ENCODE peak calls at places on chromosomes 7 and 10, in five cellular contexts. One of them, this sample, is unnamed.

GRCh38 chr7:123637203-123637602 is 18.5 kb upstream of the LMOD2 start:
- DNase-seq in gastrocnemius medialis: no peak
- DNase-seq in CD8-positive, alpha-beta memory T cell: no peak
- DNase-seq in H1: no peak
- DNase-seq in heart right ventricle: no peak
- DNase-seq in this sample: no peak

GRCh38 chr7:33892945-33893344 is 12.4 kb upstream of the BMPER start:
- DNase-seq in H1: no peak
- DNase-seq in CD8-positive, alpha-beta memory T cell: no peak
- DNase-seq in heart right ventricle: no peak
- DNase-seq in gastrocnemius medialis: no peak
- DNase-seq in this sample: no peak

GRCh38 chr7:157857578-157858075 is 520.8 kb downstream of the DNAJB6 start:
- DNase-seq in gastrocnemius medialis: no peak
- DNase-seq in H1: no peak
- DNase-seq in CD8-positive, alpha-beta memory T cell: no peak
- DNase-seq in heart right ventricle: no peak
- DNase-seq in this sample: no peak

GRCh38 chr7:32347244-32347828 is 142.8 kb downstream of the LSM5 start:
- DNase-seq in gastrocnemius medialis: no peak
- DNase-seq in CD8-positive, alpha-beta memory T cell: no peak
- DNase-seq in heart right ventricle: peak
- DNase-seq in H1: no peak
- DNase-seq in this sample: no peak

GRCh38 chr10:84172435-84173356 is 905 bp upstream of the GPR15LG start:
- DNase-seq in CD8-positive, alpha-beta memory T cell: no peak
- DNase-seq in gastrocnemius medialis: no peak
- DNase-seq in heart right ventricle: no peak
- DNase-seq in H1: no peak
- DNase-seq in this sample: no peak

GRCh38 chr10:11224792-11225448 is 207.2 kb downstream of the CELF2 start:
- DNase-seq in gastrocnemius medialis: no peak
- DNase-seq in heart right ventricle: peak
- DNase-seq in H1: no peak
- DNase-seq in CD8-positive, alpha-beta memory T cell: no peak
- DNase-seq in this sample: no peak

GRCh38 chr10:95741807-95742528 is 14.0 kb upstream of the ENTPD1 start:
- DNase-seq in CD8-positive, alpha-beta memory T cell: no peak
- DNase-seq in H1: no peak
- DNase-seq in gastrocnemius medialis: no peak
- DNase-seq in heart right ventricle: peak
- DNase-seq in this sample: no peak

GRCh38 chr7:113197274-113197673 is 78.9 kb upstream of the SMIM30 start:
- DNase-seq in CD8-positive, alpha-beta memory T cell: no peak
- DNase-seq in H1: no peak
- DNase-seq in gastrocnemius medialis: no peak
- DNase-seq in heart right ventricle: no peak
- DNase-seq in this sample: no peak

GRCh38 chr7:128726031-128726430 is 13.1 kb upstream of the CALU start:
- DNase-seq in H1: no peak
- DNase-seq in heart right ventricle: no peak
- DNase-seq in CD8-positive, alpha-beta memory T cell: no peak
- DNase-seq in gastrocnemius medialis: no peak
- DNase-seq in this sample: no peak

GRCh38 chr10:80545258-80545881 is 7.7 kb downstream of the SH2D4B start:
- DNase-seq in H1: no peak
- DNase-seq in heart right ventricle: no peak
- DNase-seq in gastrocnemius medialis: no peak
- DNase-seq in CD8-positive, alpha-beta memory T cell: no peak
- DNase-seq in this sample: no peak

GRCh38 chr10:48682265-48682664 is 2.4 kb upstream of the WDFY4 start:
- DNase-seq in CD8-positive, alpha-beta memory T cell: no peak
- DNase-seq in heart right ventricle: no peak
- DNase-seq in gastrocnemius medialis: no peak
- DNase-seq in H1: no peak
- DNase-seq in this sample: no peak

GRCh38 chr7:37732253-37732652 is 48.7 kb downstream of the GPR141 start:
- DNase-seq in gastrocnemius medialis: peak
- DNase-seq in CD8-positive, alpha-beta memory T cell: no peak
- DNase-seq in heart right ventricle: peak
- DNase-seq in H1: peak
- DNase-seq in this sample: no peak

GRCh38 chr7:47480576-47481538 is 101.1 kb downstream of the TNS3 start:
- DNase-seq in gastrocnemius medialis: no peak
- DNase-seq in H1: peak
- DNase-seq in heart right ventricle: no peak
- DNase-seq in CD8-positive, alpha-beta memory T cell: no peak
- DNase-seq in this sample: no peak

GRCh38 chr10:6282454-6282958 is 79.8 kb downstream of the PFKFB3 start:
- DNase-seq in heart right ventricle: no peak
- DNase-seq in CD8-positive, alpha-beta memory T cell: no peak
- DNase-seq in gastrocnemius medialis: no peak
- DNase-seq in H1: no peak
- DNase-seq in this sample: no peak

GRCh38 chr10:6278519-6279120 is 75.9 kb downstream of the PFKFB3 start:
- DNase-seq in heart right ventricle: no peak
- DNase-seq in gastrocnemius medialis: no peak
- DNase-seq in H1: no peak
- DNase-seq in CD8-positive, alpha-beta memory T cell: no peak
- DNase-seq in this sample: no peak

GRCh38 chr10:6279540-6280267 is 77.0 kb downstream of the PFKFB3 start:
- DNase-seq in H1: peak
- DNase-seq in CD8-positive, alpha-beta memory T cell: no peak
- DNase-seq in gastrocnemius medialis: no peak
- DNase-seq in heart right ventricle: no peak
- DNase-seq in this sample: no peak

GRCh38 chr10:6283632-6284031 is 80.9 kb downstream of the PFKFB3 start:
- DNase-seq in heart right ventricle: no peak
- DNase-seq in CD8-positive, alpha-beta memory T cell: no peak
- DNase-seq in H1: no peak
- DNase-seq in gastrocnemius medialis: no peak
- DNase-seq in this sample: no peak

DNA sequence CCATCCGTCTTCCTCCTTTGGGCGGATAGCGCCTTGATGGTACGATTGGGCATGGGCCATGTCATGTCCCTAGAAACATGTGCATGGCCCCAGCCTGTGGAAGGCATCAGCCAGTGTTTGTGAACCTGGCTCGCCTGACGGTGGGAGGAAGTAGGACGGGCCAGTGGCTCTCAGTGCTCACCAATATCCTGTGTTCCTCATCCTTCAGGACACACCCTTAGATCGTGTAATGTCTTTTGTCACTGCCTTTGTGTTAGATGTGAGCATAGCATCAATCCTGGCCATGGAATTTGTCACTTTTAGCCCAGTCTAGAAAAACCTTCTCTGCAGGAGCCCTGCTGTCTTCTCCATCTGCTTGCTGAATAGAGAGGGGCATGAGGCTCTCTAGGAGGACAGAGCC is 77.6 kb downstream of the PFKFB3 start:
- DNase-seq in CD8-positive, alpha-beta memory T cell: no peak
- DNase-seq in gastrocnemius medialis: no peak
- DNase-seq in H1: no peak
- DNase-seq in heart right ventricle: no peak
- DNase-seq in this sample: no peak
- H3K27ac ChIP-seq in CD8-positive, alpha-beta memory T cell: no peak
- H3K27ac ChIP-seq in gastrocnemius medialis: no peak
- H3K27ac ChIP-seq in H1: no peak
- H3K27ac ChIP-seq in heart right ventricle: no peak
- H3K27ac ChIP-seq in this sample: no peak

GRCh38 chr7:42911482-42912447 is at the start of gene C7orf25:
- DNase-seq in CD8-positive, alpha-beta memory T cell: peak
- DNase-seq in H1: peak
- DNase-seq in heart right ventricle: peak
- DNase-seq in gastrocnemius medialis: peak
- DNase-seq in this sample: peak

GRCh38 chr7:42914009-42914725 is 2.3 kb upstream of the C7orf25 start:
- DNase-seq in heart right ventricle: no peak
- DNase-seq in H1: no peak
- DNase-seq in gastrocnemius medialis: no peak
- DNase-seq in CD8-positive, alpha-beta memory T cell: no peak
- DNase-seq in this sample: no peak

GRCh38 chr7:42915356-42915755 is 3.5 kb upstream of the C7orf25 start:
- DNase-seq in gastrocnemius medialis: no peak
- DNase-seq in heart right ventricle: no peak
- DNase-seq in H1: no peak
- DNase-seq in CD8-positive, alpha-beta memory T cell: no peak
- DNase-seq in this sample: no peak

GRCh38 chr7:42913591-42913990 is 1.7 kb upstream of the C7orf25 start:
- DNase-seq in heart right ventricle: no peak
- DNase-seq in gastrocnemius medialis: no peak
- DNase-seq in H1: no peak
- DNase-seq in CD8-positive, alpha-beta memory T cell: peak
- DNase-seq in this sample: no peak

GRCh38 chr7:42914726-42915045 is 2.8 kb upstream of the C7orf25 start:
- DNase-seq in CD8-positive, alpha-beta memory T cell: no peak
- DNase-seq in gastrocnemius medialis: no peak
- DNase-seq in H1: no peak
- DNase-seq in heart right ventricle: no peak
- DNase-seq in this sample: no peak
- H3K27ac ChIP-seq in CD8-positive, alpha-beta memory T cell: no peak
- H3K27ac ChIP-seq in gastrocnemius medialis: no peak
- H3K27ac ChIP-seq in H1: no peak
- H3K27ac ChIP-seq in heart right ventricle: peak
- H3K27ac ChIP-seq in this sample: no peak

DNA sequence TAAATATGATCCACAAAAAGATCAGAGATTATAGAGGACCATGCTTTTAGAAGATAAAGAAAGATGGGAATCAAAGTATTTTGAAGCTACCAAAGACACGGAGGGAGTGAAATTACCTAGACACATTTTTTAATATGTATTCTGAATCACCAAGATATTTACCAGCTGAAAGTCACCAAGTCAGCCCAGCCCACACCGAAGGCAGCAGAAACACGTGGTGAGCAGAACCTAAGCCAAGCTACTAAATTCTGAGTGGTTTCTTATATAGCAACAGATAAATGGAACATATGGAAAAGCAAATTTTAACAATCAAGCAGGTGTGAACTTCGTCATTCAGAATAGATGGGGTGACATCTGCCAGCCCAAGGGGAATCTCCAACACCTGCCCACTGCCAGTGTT is 134.7 kb upstream of the AKR1E2 start:
- DNase-seq in H1: no peak
- DNase-seq in gastrocnemius medialis: no peak
- DNase-seq in heart right ventricle: no peak
- DNase-seq in CD8-positive, alpha-beta memory T cell: no peak
- DNase-seq in this sample: no peak
- H3K27ac ChIP-seq in H1: no peak
- H3K27ac ChIP-seq in gastrocnemius medialis: no peak
- H3K27ac ChIP-seq in heart right ventricle: no peak
- H3K27ac ChIP-seq in CD8-positive, alpha-beta memory T cell: no peak
- H3K27ac ChIP-seq in this sample: no peak

GRCh38 chr7:99099499-99100077 is 44.3 kb downstream of the SMURF1 start:
- DNase-seq in gastrocnemius medialis: no peak
- DNase-seq in CD8-positive, alpha-beta memory T cell: no peak
- DNase-seq in heart right ventricle: no peak
- DNase-seq in H1: no peak
- DNase-seq in this sample: no peak
- H3K27ac ChIP-seq in gastrocnemius medialis: peak
- H3K27ac ChIP-seq in CD8-positive, alpha-beta memory T cell: no peak
- H3K27ac ChIP-seq in heart right ventricle: peak
- H3K27ac ChIP-seq in H1: no peak
- H3K27ac ChIP-seq in this sample: no peak

DNA sequence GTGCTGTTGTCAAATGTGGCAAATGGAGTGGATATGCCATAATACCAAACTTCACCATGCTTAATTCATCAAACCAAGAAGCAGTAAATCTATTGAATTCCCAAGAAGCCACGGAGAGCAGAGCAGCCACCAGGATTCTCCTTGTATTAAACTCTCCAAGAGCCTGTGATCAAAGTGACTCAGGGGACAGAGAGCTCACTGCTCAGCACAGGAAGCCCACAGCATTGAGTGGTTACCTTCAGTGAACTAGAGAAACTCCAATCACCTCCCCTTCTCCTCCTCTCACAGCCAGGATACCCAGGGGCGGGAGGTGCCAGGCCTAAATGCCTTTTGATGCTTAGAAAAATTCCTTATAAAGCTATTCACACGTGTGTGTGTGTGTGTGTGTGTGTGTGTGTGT is 262.4 kb upstream of the TMEM72 start:
- DNase-seq in H1: no peak
- DNase-seq in CD8-positive, alpha-beta memory T cell: no peak
- DNase-seq in heart right ventricle: no peak
- DNase-seq in gastrocnemius medialis: no peak
- DNase-seq in this sample: no peak
- H3K27ac ChIP-seq in H1: no peak
- H3K27ac ChIP-seq in CD8-positive, alpha-beta memory T cell: no peak
- H3K27ac ChIP-seq in heart right ventricle: no peak
- H3K27ac ChIP-seq in gastrocnemius medialis: no peak
- H3K27ac ChIP-seq in this sample: no peak

GRCh38 chr7:5357951-5358350 is 65.7 kb downstream of the TNRC18 start:
- DNase-seq in heart right ventricle: no peak
- DNase-seq in CD8-positive, alpha-beta memory T cell: no peak
- DNase-seq in H1: no peak
- DNase-seq in gastrocnemius medialis: no peak
- DNase-seq in this sample: no peak

GRCh38 chr7:5352440-5353010 is 69.8 kb downstream of the SLC29A4 start:
- DNase-seq in CD8-positive, alpha-beta memory T cell: no peak
- DNase-seq in gastrocnemius medialis: no peak
- DNase-seq in heart right ventricle: no peak
- DNase-seq in H1: no peak
- DNase-seq in this sample: no peak

GRCh38 chr7:5351508-5352265 is 68.9 kb downstream of the SLC29A4 start:
- DNase-seq in CD8-positive, alpha-beta memory T cell: no peak
- DNase-seq in H1: no peak
- DNase-seq in gastrocnemius medialis: no peak
- DNase-seq in heart right ventricle: no peak
- DNase-seq in this sample: no peak

GRCh38 chr7:5356751-5357119 is 66.9 kb downstream of the TNRC18 start:
- DNase-seq in H1: no peak
- DNase-seq in CD8-positive, alpha-beta memory T cell: no peak
- DNase-seq in gastrocnemius medialis: no peak
- DNase-seq in heart right ventricle: no peak
- DNase-seq in this sample: no peak

DNA sequence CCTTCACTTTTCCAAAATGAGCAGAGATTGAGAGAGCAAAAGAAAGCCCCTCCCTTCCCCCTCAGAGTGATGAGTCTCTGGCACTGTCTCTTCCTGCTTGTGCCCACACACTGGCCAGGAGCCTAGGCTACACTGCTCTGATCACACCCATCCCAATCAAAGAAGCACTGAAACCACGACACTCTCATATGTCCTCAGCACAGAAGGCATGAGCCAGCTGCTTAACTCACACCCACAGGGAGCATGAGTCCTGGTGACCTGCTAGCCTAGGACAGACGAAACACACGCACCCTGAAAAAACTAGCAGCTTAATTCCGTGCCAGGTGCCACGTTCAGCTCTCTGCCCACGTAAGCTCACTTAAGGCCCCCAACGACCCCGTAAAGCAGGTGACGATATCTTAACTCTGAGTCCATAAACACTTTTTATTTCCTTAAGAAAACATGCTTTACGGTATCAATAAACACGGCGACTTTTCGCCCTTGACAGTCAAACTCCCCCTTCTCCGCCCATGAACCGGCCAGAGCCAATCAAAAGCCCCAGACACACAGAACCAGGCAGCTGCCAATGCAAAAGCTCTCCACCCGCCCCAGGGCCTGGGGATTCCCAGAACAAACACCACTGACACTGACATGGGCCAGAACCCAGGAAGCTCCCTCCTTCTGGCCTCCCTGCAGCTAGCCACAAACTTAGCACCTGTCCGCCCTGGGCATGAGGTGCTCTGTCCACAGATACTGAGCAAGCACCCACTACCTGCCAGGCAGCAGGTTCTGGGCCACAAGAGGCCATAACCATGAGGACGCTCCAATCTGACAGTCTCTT is 69.0 kb downstream of the TNRC18 start:
- DNase-seq in H1: no peak
- DNase-seq in gastrocnemius medialis: peak
- DNase-seq in heart right ventricle: peak
- DNase-seq in CD8-positive, alpha-beta memory T cell: no peak
- DNase-seq in this sample: no peak
- H3K27ac ChIP-seq in H1: no peak
- H3K27ac ChIP-seq in gastrocnemius medialis: peak
- H3K27ac ChIP-seq in heart right ventricle: peak
- H3K27ac ChIP-seq in CD8-positive, alpha-beta memory T cell: no peak
- H3K27ac ChIP-seq in this sample: no peak

This sample was measured in CD4-positive, CD25-positive, alpha-beta regulatory T cell.